ENCODE peak calls at places on chromosomes 3 and 15, in eight cellular contexts. R, K, C, E, O, U, F and Z are unnamed samples.

GRCh38 chr3:69144631-69145244 is 22.3 kb upstream of the LMOD3 start:
- DNase-seq in K (no peak), F (no peak), O (peak), C (no peak), E (peak), R (no peak), U (no peak), Z (no peak)

GRCh38 chr3:25235471-25235870 is 192.6 kb upstream of the RARB start:
- DNase-seq in F (no peak), U (no peak), R (no peak), K (no peak), O (peak), C (peak), E (no peak), Z (no peak)

GRCh38 chr3:74145277-74145676 is 469.2 kb downstream of the CNTN3 start:
- DNase-seq in C (no peak), U (no peak), F (no peak), E (no peak), O (no peak), R (no peak), K (no peak), Z (no peak)

GRCh38 chr15:92014461-92015030 is 161.0 kb downstream of the SLCO3A1 start:
- DNase-seq in O (no peak), E (no peak), F (no peak), C (no peak), R (no peak), U (no peak), K (no peak), Z (no peak)

GRCh38 chr3:187967097-187967496 is 186.9 kb upstream of the LPP start:
- DNase-seq in U (no peak), O (no peak), K (no peak), F (no peak), C (no peak), R (no peak), E (no peak), Z (no peak)

GRCh38 chr15:29596266-29596665 is 226.0 kb downstream of the TJP1 start:
- DNase-seq in F (no peak), R (no peak), O (peak), C (peak), U (no peak), K (no peak), E (no peak), Z (no peak)

GRCh38 chr3:129195731-129196256 is 12.1 kb upstream of the CNBP start:
- DNase-seq in C (peak), U (no peak), K (no peak), O (peak), R (peak), F (no peak), E (no peak), Z (peak)

GRCh38 chr3:149662240-149662887 is 4.5 kb upstream of the WWTR1 start:
- DNase-seq in E (no peak), R (no peak), F (no peak), K (no peak), U (no peak), O (no peak), C (no peak), Z (no peak)

GRCh38 chr15:87623832-87624231 is 632.7 kb downstream of the NTRK3 start:
- DNase-seq in O (no peak), E (no peak), K (no peak), U (no peak), F (no peak), C (no peak), R (no peak), Z (no peak)

GRCh38 chr3:192449036-192449435 is 278.3 kb downstream of the FGF12 start:
- DNase-seq in K (no peak), C (no peak), O (no peak), E (peak), U (no peak), R (no peak), F (no peak), Z (no peak)

GRCh38 chr15:40787991-40788390 is 18.2 kb downstream of the C15orf62 start:
- DNase-seq in F (no peak), E (no peak), C (no peak), U (no peak), O (no peak), K (no peak), R (no peak), Z (no peak)

GRCh38 chr3:8648873-8649741 is 4.5 kb upstream of the SSUH2 start:
- DNase-seq in F (no peak), K (no peak), C (no peak), E (no peak), O (no peak), U (no peak), R (no peak), Z (no peak)